ENCODE peak calls at places on chromosome 6, in eight cellular contexts. V is LNCaP clone FGC, E is transverse colon, H is sigmoid colon, C is HFF-Myc, W is adrenal gland, K is cardiac muscle cell, M is uterus. U is an unnamed sample.

GRCh38 chr6:71419954-71420692 is 131.5 kb downstream of the OGFRL1 start:
- DNase-seq in V (no peak), E (peak), H (peak), C (no peak), W (peak), K (peak), M (peak), U (peak)

GRCh38 chr6:110385458-110385863 is 27.3 kb upstream of the METTL24 start:
- DNase-seq in V (no peak), E (no peak), H (no peak), C (no peak), W (no peak), K (no peak), M (no peak), U (no peak)

GRCh38 chr6:17211101-17211500 is 70.1 kb upstream of the RBM24 start:
- DNase-seq in V (no peak), E (no peak), H (no peak), C (no peak), W (no peak), K (no peak), M (no peak), U (no peak)

GRCh38 chr6:131383421-131384411 is 189.3 kb upstream of the ARG1 start:
- DNase-seq in V (no peak), E (no peak), H (no peak), C (no peak), W (peak), K (no peak), M (no peak), U (no peak)

GRCh38 chr6:23659125-23659524 is 466.9 kb upstream of the NRSN1 start:
- DNase-seq in V (no peak), E (peak), H (no peak), C (no peak), W (no peak), K (peak), M (no peak), U (no peak)

GRCh38 chr6:50353603-50354002 is 303.9 kb upstream of the DEFB112 start:
- DNase-seq in V (no peak), E (no peak), H (no peak), C (no peak), W (no peak), K (no peak), M (no peak), U (no peak)

GRCh38 chr6:7426447-7427169 is 37.0 kb downstream of the RIOK1 start:
- DNase-seq in V (no peak), E (no peak), H (no peak), C (no peak), W (no peak), K (no peak), M (no peak), U (no peak)

GRCh38 chr6:166658792-166659150 is 31.7 kb upstream of the RPS6KA2 start:
- DNase-seq in V (no peak), E (no peak), H (no peak), C (no peak), W (no peak), K (no peak), M (no peak), U (no peak)

GRCh38 chr6:33731751-33732282 is 14.9 kb downstream of the IP6K3 start:
- DNase-seq in V (peak), E (no peak), H (no peak), C (no peak), W (no peak), K (no peak), M (no peak), U (no peak)

GRCh38 chr6:136037885-136038460 is 186.5 kb downstream of the PDE7B start:
- DNase-seq in V (no peak), E (no peak), H (no peak), C (no peak), W (no peak), K (peak), M (peak), U (no peak)

GRCh38 chr6:137872071-137872470 is 5.0 kb downstream of the TNFAIP3 start:
- DNase-seq in V (no peak), E (no peak), H (no peak), C (no peak), W (no peak), K (no peak), M (no peak), U (no peak)

GRCh38 chr6:26126394-26127221 is 39.4 kb downstream of the HFE start:
- DNase-seq in V (no peak), E (peak), H (no peak), C (no peak), W (no peak), K (no peak), M (no peak), U (no peak)

GRCh38 chr6:138183792-138184134 is 22.0 kb downstream of the ARFGEF3 start:
- DNase-seq in V (no peak), E (no peak), H (no peak), C (no peak), W (no peak), K (no peak), M (no peak), U (no peak)

GRCh38 chr6:43990627-43991619 is 136.3 kb downstream of the MRPL14 start:
- DNase-seq in V (no peak), E (peak), H (peak), C (no peak), W (no peak), K (peak), M (peak), U (no peak)

GRCh38 chr6:44042261-44043035 is 84.8 kb downstream of the MRPL14 start:
- DNase-seq in V (no peak), E (no peak), H (peak), C (no peak), W (no peak), K (no peak), M (no peak), U (no peak)

GRCh38 chr6:50978631-50979030 is 160.0 kb downstream of the TFAP2B start:
- DNase-seq in V (no peak), E (no peak), H (no peak), C (no peak), W (no peak), K (no peak), M (no peak), U (no peak)

GRCh38 chr6:39050453-39051112 is 2.0 kb downstream of the GLP1R start:
- DNase-seq in V (no peak), E (no peak), H (no peak), C (no peak), W (no peak), K (no peak), M (no peak), U (no peak)

GRCh38 chr6:139364982-139365379 is 9.5 kb downstream of the CITED2 start:
- DNase-seq in V (no peak), E (no peak), H (no peak), C (no peak), W (no peak), K (no peak), M (no peak), U (no peak)

GRCh38 chr6:139367810-139368321 is 6.6 kb downstream of the CITED2 start:
- DNase-seq in V (no peak), E (no peak), H (no peak), C (no peak), W (no peak), K (peak), M (no peak), U (no peak)

GRCh38 chr6:139368661-139369060 is 5.8 kb downstream of the CITED2 start:
- DNase-seq in V (no peak), E (no peak), H (no peak), C (no peak), W (no peak), K (no peak), M (no peak), U (no peak)

GRCh38 chr6:139361211-139361610 is 13.2 kb downstream of the CITED2 start:
- DNase-seq in V (no peak), E (no peak), H (no peak), C (no peak), W (no peak), K (no peak), M (no peak), U (no peak)

GRCh38 chr6:139364302-139364981 is 10.0 kb downstream of the CITED2 start:
- DNase-seq in V (no peak), E (no peak), H (no peak), C (peak), W (no peak), K (peak), M (no peak), U (peak)
- TF ChIP-seq CTCF in V (peak), E (peak), H (peak), C (peak), W (peak), K (peak), M (peak), U (no peak)

GRCh38 chr6:143023695-143024094 is 37.0 kb upstream of the AIG1 start:
- DNase-seq in V (no peak), E (no peak), H (no peak), C (no peak), W (no peak), K (no peak), M (no peak), U (no peak)

GRCh38 chr6:143024977-143025376 is 35.7 kb upstream of the AIG1 start:
- DNase-seq in V (no peak), E (no peak), H (no peak), C (no peak), W (no peak), K (no peak), M (no peak), U (no peak)

GRCh38 chr6:143021543-143021942 is 39.1 kb upstream of the AIG1 start:
- DNase-seq in V (no peak), E (no peak), H (no peak), C (no peak), W (no peak), K (no peak), M (no peak), U (no peak)

DNA sequence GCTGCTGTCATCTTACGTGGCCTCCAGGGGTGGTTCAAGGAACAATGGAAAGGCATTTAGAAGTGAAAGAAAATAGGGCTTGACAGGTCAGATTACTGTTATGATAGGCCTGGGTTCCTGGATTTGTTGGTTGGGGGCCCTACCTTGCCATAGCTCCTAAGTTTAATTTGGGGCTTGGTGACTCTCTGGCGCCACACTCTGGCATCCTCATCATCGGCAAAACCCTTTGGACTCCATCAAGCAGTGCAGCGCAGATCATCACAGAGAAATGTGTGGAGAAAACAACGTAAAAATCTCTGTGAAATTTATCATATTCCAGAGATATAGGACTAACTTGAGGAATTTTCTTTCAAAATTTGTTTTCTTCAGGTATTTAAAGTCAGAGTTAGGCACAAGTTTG is 33.6 kb upstream of the AIG1 start:
- DNase-seq in V (no peak), E (peak), H (no peak), C (no peak), W (peak), K (peak), M (peak), U (no peak)
- TF ChIP-seq CTCF in V (peak), E (peak), H (peak), C (peak), W (peak), K (peak), M (peak), U (peak)

GRCh38 chr6:89432875-89433636 is at the start of gene ANKRD6:
- DNase-seq in V (no peak), E (peak), H (peak), C (no peak), W (peak), K (peak), M (peak), U (peak)
- TF ChIP-seq CTCF in V (peak), E (peak), H (peak), C (peak), W (peak), K (peak), M (peak), U (peak)

GRCh38 chr6:106748547-106749207 is 119.3 kb downstream of the QRSL1 start:
- DNase-seq in V (no peak), E (no peak), H (no peak), C (no peak), W (no peak), K (no peak), M (no peak), U (no peak)
- TF ChIP-seq CTCF in V (no peak), E (no peak), H (no peak), C (no peak), W (no peak), K (no peak), M (no peak), U (no peak)

GRCh38 chr6:83708970-83709747 is at the start of gene SNAP91:
- DNase-seq in V (no peak), E (no peak), H (peak), C (no peak), W (peak), K (peak), M (no peak), U (peak)

GRCh38 chr6:83707829-83708545 is 914 bp downstream of the SNAP91 start:
- DNase-seq in V (no peak), E (no peak), H (peak), C (no peak), W (no peak), K (peak), M (no peak), U (peak)

GRCh38 chr6:83708546-83708969 is 343 bp downstream of the SNAP91 start:
- DNase-seq in V (no peak), E (no peak), H (no peak), C (no peak), W (no peak), K (peak), M (no peak), U (peak)

GRCh38 chr6:83709748-83710050 is 798 bp upstream of the SNAP91 start:
- DNase-seq in V (no peak), E (no peak), H (no peak), C (no peak), W (no peak), K (no peak), M (no peak), U (no peak)

DNA sequence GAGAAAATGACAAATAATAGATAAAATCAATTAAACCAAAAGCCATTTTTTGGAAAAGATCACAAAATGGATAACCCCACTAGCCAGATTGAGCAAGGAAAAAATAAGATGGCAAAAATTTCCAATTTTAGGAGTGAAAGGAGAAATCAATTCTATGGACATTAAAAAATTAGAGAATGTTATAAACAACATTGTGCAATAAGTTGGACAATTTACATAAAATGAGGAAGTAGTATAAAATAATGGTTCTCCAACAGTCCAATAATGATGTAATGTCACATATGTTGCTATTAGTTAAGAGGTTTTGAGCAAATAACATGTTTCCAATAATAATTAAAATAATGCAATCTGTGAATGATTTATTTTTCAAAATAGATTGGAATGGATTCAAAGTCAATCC is 3.1 kb upstream of the SNAP91 start:
- DNase-seq in V (no peak), E (no peak), H (no peak), C (no peak), W (no peak), K (no peak), M (no peak), U (no peak)
- TF ChIP-seq CTCF in V (no peak), E (no peak), H (no peak), C (no peak), W (no peak), K (no peak), M (no peak), U (no peak)

DNA sequence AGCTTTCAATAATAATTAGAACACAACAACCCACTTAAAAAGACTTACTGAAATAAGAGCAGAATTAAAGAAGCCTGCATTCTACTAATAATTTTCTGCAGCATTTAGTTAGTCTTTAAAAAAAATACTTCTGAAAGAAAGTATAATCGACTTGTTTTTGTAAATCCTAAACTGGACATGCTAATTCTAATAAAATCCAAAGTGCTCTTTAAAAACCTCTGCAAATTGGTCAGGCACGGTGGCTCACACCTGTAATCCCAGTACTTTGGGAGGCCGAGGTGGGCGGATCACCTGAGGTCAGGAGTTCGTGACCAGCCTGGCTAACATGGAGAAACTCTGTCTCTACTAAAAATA is 57.5 kb upstream of the ARMH2 start:
- DNase-seq in V (no peak), E (no peak), H (no peak), C (no peak), W (no peak), K (no peak), M (no peak), U (no peak)
- TF ChIP-seq CTCF in V (no peak), E (no peak), H (no peak), C (no peak), W (no peak), K (no peak), M (no peak), U (no peak)